ENCODE peak calls at places on chromosomes 4 and X, in five cellular contexts. One of them, this sample, is unnamed. For H3K4me1, the result is how much of the 10 kb centered on the place peaks cover.

GRCh38 chr4:126915999-126916625 is 716.6 kb upstream of the INTU start:
- DNase-seq in H1: no peak
- DNase-seq in stomach: no peak
- DNase-seq in SK-N-SH: no peak
- DNase-seq in sigmoid colon: no peak
- DNase-seq in this sample: no peak

GRCh38 chr4:81039351-81040174 is 9.1 kb downstream of the BMP3 start:
- DNase-seq in SK-N-SH: no peak
- DNase-seq in stomach: no peak
- DNase-seq in sigmoid colon: no peak
- DNase-seq in H1: no peak
- DNase-seq in this sample: no peak

GRCh38 chrX:19947612-19948011 is 43.2 kb downstream of the BCLAF3 start:
- DNase-seq in sigmoid colon: no peak
- DNase-seq in stomach: no peak
- DNase-seq in SK-N-SH: no peak
- DNase-seq in H1: no peak
- DNase-seq in this sample: no peak

GRCh38 chrX:118523920-118524319 is 28.3 kb downstream of the DOCK11 start:
- DNase-seq in sigmoid colon: no peak
- DNase-seq in stomach: no peak
- DNase-seq in SK-N-SH: no peak
- DNase-seq in H1: no peak
- DNase-seq in this sample: no peak

GRCh38 chr4:1608821-1609500 is 75.2 kb downstream of the FAM53A start:
- DNase-seq in H1: no peak
- DNase-seq in SK-N-SH: no peak
- DNase-seq in stomach: no peak
- DNase-seq in sigmoid colon: peak
- DNase-seq in this sample: peak

GRCh38 chr4:129371901-129372300 is 275.9 kb downstream of the C4orf33 start:
- DNase-seq in SK-N-SH: no peak
- DNase-seq in H1: no peak
- DNase-seq in sigmoid colon: no peak
- DNase-seq in stomach: no peak
- DNase-seq in this sample: no peak

GRCh38 chr4:59200992-59201391 is 1999.1 kb upstream of the ADGRL3 start:
- DNase-seq in SK-N-SH: no peak
- DNase-seq in H1: no peak
- DNase-seq in stomach: no peak
- DNase-seq in sigmoid colon: no peak
- DNase-seq in this sample: no peak

GRCh38 chr4:83110970-83111369 is 3.6 kb downstream of the PLAC8 start:
- DNase-seq in H1: no peak
- DNase-seq in stomach: no peak
- DNase-seq in SK-N-SH: no peak
- DNase-seq in sigmoid colon: no peak
- DNase-seq in this sample: no peak

GRCh38 chr4:48578132-48578964 is 88.3 kb downstream of the ZAR1 start:
- DNase-seq in stomach: peak
- DNase-seq in SK-N-SH: peak
- DNase-seq in H1: peak
- DNase-seq in sigmoid colon: peak
- DNase-seq in this sample: no peak

GRCh38 chrX:121301356-121301755 is 253.9 kb downstream of the GLUD2 start:
- DNase-seq in sigmoid colon: no peak
- DNase-seq in stomach: no peak
- DNase-seq in H1: no peak
- DNase-seq in SK-N-SH: no peak
- DNase-seq in this sample: no peak

GRCh38 chr4:158008551-158009218 is 164.1 kb downstream of the GASK1B start:
- DNase-seq in SK-N-SH: no peak
- DNase-seq in stomach: no peak
- DNase-seq in sigmoid colon: no peak
- DNase-seq in H1: no peak
- DNase-seq in this sample: no peak

GRCh38 chr4:18479825-18480224 is 458.3 kb upstream of the LCORL start:
- DNase-seq in H1: no peak
- DNase-seq in SK-N-SH: no peak
- DNase-seq in stomach: no peak
- DNase-seq in sigmoid colon: no peak
- DNase-seq in this sample: no peak

GRCh38 chr4:13627185-13627605 is 330 bp downstream of the BOD1L1 start:
- DNase-seq in stomach: no peak
- DNase-seq in SK-N-SH: no peak
- DNase-seq in sigmoid colon: peak
- DNase-seq in H1: no peak
- DNase-seq in this sample: peak

GRCh38 chr4:19947349-19947748 is 304.4 kb upstream of the SLIT2 start:
- DNase-seq in stomach: no peak
- DNase-seq in SK-N-SH: no peak
- DNase-seq in sigmoid colon: no peak
- DNase-seq in H1: no peak
- DNase-seq in this sample: no peak

GRCh38 chrX:31837445-31837844 is 765.6 kb upstream of the FTHL17 start:
- DNase-seq in sigmoid colon: no peak
- DNase-seq in H1: no peak
- DNase-seq in stomach: no peak
- DNase-seq in SK-N-SH: peak
- DNase-seq in this sample: no peak

GRCh38 chr4:185821029-185821419 is 9.0 kb upstream of the SORBS2 start:
- DNase-seq in SK-N-SH: no peak
- DNase-seq in H1: no peak
- DNase-seq in stomach: peak
- DNase-seq in sigmoid colon: no peak
- DNase-seq in this sample: no peak

GRCh38 chr4:185822791-185823190 is 10.8 kb upstream of the SORBS2 start:
- DNase-seq in SK-N-SH: no peak
- DNase-seq in sigmoid colon: no peak
- DNase-seq in H1: no peak
- DNase-seq in stomach: no peak
- DNase-seq in this sample: no peak

GRCh38 chr4:185819144-185819543 is 7.2 kb upstream of the SORBS2 start:
- DNase-seq in sigmoid colon: no peak
- DNase-seq in H1: no peak
- DNase-seq in SK-N-SH: no peak
- DNase-seq in stomach: no peak
- DNase-seq in this sample: no peak

GRCh38 chr4:185817403-185817818 is 5.4 kb upstream of the SORBS2 start:
- DNase-seq in sigmoid colon: no peak
- DNase-seq in H1: no peak
- DNase-seq in stomach: peak
- DNase-seq in SK-N-SH: no peak
- DNase-seq in this sample: no peak

GRCh38 chr4:185820119-185821028 is 8.4 kb upstream of the SORBS2 start:
- DNase-seq in H1: no peak
- DNase-seq in sigmoid colon: no peak
- DNase-seq in SK-N-SH: no peak
- DNase-seq in stomach: peak
- DNase-seq in this sample: no peak
- TF ChIP-seq CTCF in H1: no peak
- TF ChIP-seq CTCF in sigmoid colon: no peak
- TF ChIP-seq CTCF in SK-N-SH: no peak
- TF ChIP-seq CTCF in stomach: no peak
- TF ChIP-seq CTCF in this sample: no peak

DNA sequence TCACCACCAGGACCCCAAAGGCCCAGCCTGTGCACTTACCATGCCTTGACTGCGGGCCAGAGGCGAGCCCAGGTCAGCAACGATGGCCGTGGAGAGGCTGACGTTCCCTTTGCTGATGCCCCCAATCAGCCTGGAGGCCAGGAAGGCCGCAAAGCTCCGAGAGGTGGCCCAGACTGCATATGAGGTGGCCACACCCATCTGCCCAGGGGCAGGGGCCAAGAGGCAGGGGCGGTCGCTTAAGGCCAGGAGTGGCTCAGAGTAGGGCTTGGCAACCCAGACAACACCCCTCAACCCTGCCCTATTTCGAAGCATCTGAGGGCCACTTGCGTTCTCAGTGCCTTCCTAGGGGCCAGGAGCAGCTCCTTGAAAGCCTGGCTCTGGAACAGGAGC is 30.6 kb downstream of the NOP14 start:
- DNase-seq in H1: no peak
- DNase-seq in SK-N-SH: no peak
- DNase-seq in sigmoid colon: no peak
- DNase-seq in stomach: peak
- DNase-seq in this sample: peak
- H3K4me1 ChIP-seq in H1: under half
- H3K4me1 ChIP-seq in SK-N-SH: under half
- H3K4me1 ChIP-seq in sigmoid colon: under half
- H3K4me1 ChIP-seq in stomach: half or more
- H3K4me1 ChIP-seq in this sample: half or more

DNA sequence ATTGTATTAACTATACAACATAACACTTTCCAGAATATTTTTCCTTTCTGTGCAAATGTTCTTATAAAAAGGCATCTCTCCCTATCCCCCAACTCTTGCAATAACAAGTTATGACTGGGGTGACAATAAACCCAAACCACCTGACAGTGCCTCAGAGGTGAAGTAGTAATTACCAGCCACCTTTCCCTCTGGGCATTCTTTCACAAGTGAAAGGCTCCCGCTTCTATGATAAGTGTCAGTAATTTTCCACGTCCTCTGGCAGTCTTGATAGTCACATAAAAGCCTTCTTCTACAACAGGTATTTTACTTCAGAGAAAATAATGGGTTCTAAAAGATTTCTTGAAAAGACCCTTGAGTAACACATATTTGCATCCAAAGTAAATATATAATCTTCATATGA is 82.7 kb downstream of the MANBA start:
- DNase-seq in stomach: no peak
- DNase-seq in sigmoid colon: no peak
- DNase-seq in SK-N-SH: no peak
- DNase-seq in H1: no peak
- DNase-seq in this sample: no peak
- TF ChIP-seq EP300 in stomach: no peak
- TF ChIP-seq EP300 in sigmoid colon: no peak
- TF ChIP-seq EP300 in SK-N-SH: no peak
- TF ChIP-seq EP300 in H1: no peak
- TF ChIP-seq EP300 in this sample: no peak

GRCh38 chr4:153465922-153466636 is at the start of gene TMEM131L:
- DNase-seq in SK-N-SH: peak
- DNase-seq in H1: peak
- DNase-seq in sigmoid colon: peak
- DNase-seq in stomach: peak
- DNase-seq in this sample: peak
- TF ChIP-seq CTCF in SK-N-SH: peak
- TF ChIP-seq CTCF in H1: no peak
- TF ChIP-seq CTCF in sigmoid colon: no peak
- TF ChIP-seq CTCF in stomach: no peak
- TF ChIP-seq CTCF in this sample: no peak

DNA sequence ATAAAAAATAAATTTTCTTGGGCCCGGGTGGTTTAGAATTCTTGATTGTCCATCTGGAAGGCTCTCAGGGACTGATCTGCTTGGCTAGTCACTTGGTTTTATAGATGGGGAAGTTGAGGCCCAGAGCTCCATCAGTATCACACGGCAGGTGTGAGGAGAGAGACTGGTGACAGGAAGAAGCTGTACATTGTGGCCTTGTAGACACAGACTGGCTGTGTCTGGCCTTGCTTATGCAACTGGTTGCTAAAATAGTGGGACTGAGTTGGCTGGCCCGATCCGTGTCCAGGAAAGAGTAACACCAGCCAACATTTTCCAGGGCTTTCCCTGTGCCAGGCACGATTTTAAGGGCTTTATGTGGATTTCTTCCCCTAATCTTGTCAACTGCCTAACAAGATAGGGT is 2.8 kb downstream of the TBC1D14 start:
- DNase-seq in SK-N-SH: no peak
- DNase-seq in sigmoid colon: peak
- DNase-seq in H1: no peak
- DNase-seq in stomach: no peak
- DNase-seq in this sample: no peak
- H3K4me1 ChIP-seq in SK-N-SH: under half
- H3K4me1 ChIP-seq in sigmoid colon: under half
- H3K4me1 ChIP-seq in H1: under half
- H3K4me1 ChIP-seq in stomach: half or more
- H3K4me1 ChIP-seq in this sample: half or more